ENCODE peak calls at places on chromosomes 3 and 15, in five cellular contexts. W is HepG2, F is GM23338, G is GM12878, Q is K562. V is an unnamed sample.

GRCh38 chr15:83708328-83708727 is 54.4 kb downstream of the ADAMTSL3 start:
- DNase-seq in W (no peak), F (no peak), G (no peak), Q (no peak), V (no peak)

GRCh38 chr3:138946554-138947302 is at the start of the genes FOXL2 and FOXL2NB:
- DNase-seq in W (no peak), F (peak; percentile 84), G (no peak), Q (peak; percentile 87), V (peak; percentile 23)

GRCh38 chr15:59327942-59328341 is 44.7 kb downstream of the MYO1E start:
- DNase-seq in W (no peak), F (no peak), G (no peak), Q (no peak), V (no peak)

GRCh38 chr3:160210799-160211221 is 14.4 kb upstream of the C3orf80 start:
- DNase-seq in W (peak; percentile 11), F (peak; percentile 55), G (no peak), Q (no peak), V (no peak)

GRCh38 chr15:96764946-96765345 is 434.4 kb downstream of the NR2F2 start:
- DNase-seq in W (no peak), F (no peak), G (no peak), Q (no peak), V (no peak)

GRCh38 chr15:48550822-48551525 is 94.5 kb downstream of the FBN1 start:
- DNase-seq in W (no peak), F (no peak), G (no peak), Q (peak; percentile 17), V (no peak)

GRCh38 chr15:62979252-62979651 is 63.3 kb upstream of the TPM1 start:
- DNase-seq in W (no peak), F (no peak), G (no peak), Q (no peak), V (no peak)

GRCh38 chr3:116453676-116454346 is 8.5 kb upstream of the LSAMP start:
- DNase-seq in W (no peak), F (no peak), G (no peak), Q (no peak), V (no peak)

GRCh38 chr3:106611841-106612240 is 743.0 kb upstream of the CBLB start:
- DNase-seq in W (no peak), F (no peak), G (no peak), Q (no peak), V (no peak)

GRCh38 chr3:12977117-12977808 is 96.0 kb downstream of the IQSEC1 start:
- DNase-seq in W (peak; percentile 30), F (peak; percentile 32), G (no peak), Q (no peak), V (no peak)

GRCh38 chr15:50549326-50549725 is 2.9 kb upstream of the USP50 start:
- DNase-seq in W (no peak), F (no peak), G (no peak), Q (no peak), V (no peak)

GRCh38 chr3:23202203-23202920 is 765 bp upstream of the UBE2E2 start:
- DNase-seq in W (no peak), F (peak; percentile 76), G (no peak), Q (no peak), V (no peak)

GRCh38 chr3:108004647-108005046 is 86.2 kb downstream of the CD47 start:
- DNase-seq in W (no peak), F (no peak), G (no peak), Q (no peak), V (no peak)

GRCh38 chr15:33985287-33985686 is 17.0 kb downstream of the CHRM5 start:
- DNase-seq in W (no peak), F (peak; percentile 56), G (no peak), Q (no peak), V (peak; percentile 21)

GRCh38 chr15:52224211-52224610 is 33.0 kb upstream of the GNB5 start:
- DNase-seq in W (no peak), F (no peak), G (no peak), Q (no peak), V (no peak)

GRCh38 chr3:187292186-187292585 is 649 bp upstream of the MASP1 start:
- DNase-seq in W (no peak), F (no peak), G (no peak), Q (no peak), V (no peak)

GRCh38 chr3:56985460-56986327 is 74.8 kb upstream of the SPATA12 start:
- DNase-seq in W (no peak), F (peak; percentile 30), G (no peak), Q (no peak), V (no peak)

GRCh38 chr15:53753813-53754212 is 5.7 kb downstream of the WDR72 start:
- DNase-seq in W (no peak), F (no peak), G (no peak), Q (no peak), V (no peak)

GRCh38 chr3:69491980-69492379 is 106.1 kb upstream of the FRMD4B start:
- DNase-seq in W (no peak), F (no peak), G (no peak), Q (no peak), V (no peak)

GRCh38 chr3:177429066-177429465 is 231.8 kb upstream of the TBL1XR1 start:
- DNase-seq in W (no peak), F (no peak), G (no peak), Q (no peak), V (no peak)

GRCh38 chr3:189369636-189370035 is 197.9 kb downstream of the TPRG1 start:
- DNase-seq in W (no peak), F (no peak), G (no peak), Q (no peak), V (no peak)

GRCh38 chr3:13548696-13549512 is at the start of gene FBLN2:
- DNase-seq in W (no peak), F (peak; percentile 82), G (no peak), Q (peak; percentile 93), V (no peak)

GRCh38 chr3:38823722-38824121 is 7.7 kb upstream of the SCN10A start:
- DNase-seq in W (no peak), F (peak; percentile 2), G (no peak), Q (no peak), V (no peak)
- TF ChIP-seq JUNB in W (no peak), F (no peak), G (no peak), Q (no peak), V (no peak)

GRCh38 chr3:131561511-131561910 is 58.7 kb upstream of the MRPL3 start:
- DNase-seq in W (no peak), F (peak; percentile 8), G (no peak), Q (no peak), V (no peak)
- TF ChIP-seq JUNB in W (no peak), F (no peak), G (no peak), Q (no peak), V (no peak)

DNA sequence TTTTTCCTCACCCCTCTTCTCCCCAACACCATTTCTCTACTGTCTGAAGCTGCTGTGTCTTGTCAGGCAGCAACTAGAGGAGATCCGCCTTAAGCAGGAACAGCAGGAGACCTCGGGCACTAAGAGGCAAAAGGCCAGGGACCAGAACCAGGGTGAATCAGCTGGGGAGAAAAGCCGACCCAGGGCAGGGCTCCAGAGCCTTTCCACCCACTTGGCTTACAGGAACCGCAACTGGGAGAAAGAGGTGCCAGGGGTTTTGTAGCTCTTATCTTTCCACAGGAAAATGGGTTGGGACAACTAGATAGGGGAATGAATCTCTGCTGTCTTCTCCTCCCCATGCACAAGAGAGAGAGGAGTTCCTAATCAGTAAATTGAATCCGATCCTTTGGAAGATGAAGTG is 3.0 kb upstream of the NGRN start:
- DNase-seq in W (no peak), F (no peak), G (no peak), Q (no peak), V (no peak)
- TF ChIP-seq JUNB in W (no peak), F (no peak), G (no peak), Q (no peak), V (no peak)

DNA sequence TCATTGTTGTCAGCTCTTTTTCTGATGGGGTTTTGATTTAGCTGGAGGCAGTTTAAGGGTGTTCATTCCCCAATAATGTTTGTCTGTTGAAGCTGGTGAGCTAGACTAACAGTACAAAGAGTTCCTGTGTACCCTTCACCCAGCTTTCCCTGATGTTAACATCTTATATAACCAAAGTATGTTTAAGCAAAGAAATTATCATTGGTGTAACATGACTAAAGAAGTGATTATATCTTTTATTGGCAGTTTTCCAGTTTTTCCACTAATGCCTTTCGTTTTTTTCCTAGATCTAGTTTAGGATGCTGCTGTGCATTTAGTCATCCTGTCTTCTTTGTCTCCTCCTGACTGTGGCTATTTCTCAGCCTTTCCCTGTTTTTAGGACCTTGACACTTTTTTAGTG is 165.6 kb downstream of the LPP start:
- DNase-seq in W (peak; percentile 45), F (no peak), G (no peak), Q (no peak), V (no peak)
- TF ChIP-seq JUNB in W (no peak), F (no peak), G (no peak), Q (no peak), V (no peak)

GRCh38 chr3:111326144-111326995 is 215.6 kb upstream of the CD96 start:
- DNase-seq in W (no peak), F (no peak), G (no peak), Q (no peak), V (no peak)

GRCh38 chr3:111324645-111325044 is 217.4 kb upstream of the CD96 start:
- DNase-seq in W (no peak), F (no peak), G (no peak), Q (no peak), V (no peak)

GRCh38 chr3:111321786-111322185 is 220.2 kb upstream of the CD96 start:
- DNase-seq in W (no peak), F (no peak), G (no peak), Q (no peak), V (no peak)

GRCh38 chr3:111324142-111324541 is 217.9 kb upstream of the CD96 start:
- DNase-seq in W (no peak), F (no peak), G (no peak), Q (no peak), V (no peak)

DNA sequence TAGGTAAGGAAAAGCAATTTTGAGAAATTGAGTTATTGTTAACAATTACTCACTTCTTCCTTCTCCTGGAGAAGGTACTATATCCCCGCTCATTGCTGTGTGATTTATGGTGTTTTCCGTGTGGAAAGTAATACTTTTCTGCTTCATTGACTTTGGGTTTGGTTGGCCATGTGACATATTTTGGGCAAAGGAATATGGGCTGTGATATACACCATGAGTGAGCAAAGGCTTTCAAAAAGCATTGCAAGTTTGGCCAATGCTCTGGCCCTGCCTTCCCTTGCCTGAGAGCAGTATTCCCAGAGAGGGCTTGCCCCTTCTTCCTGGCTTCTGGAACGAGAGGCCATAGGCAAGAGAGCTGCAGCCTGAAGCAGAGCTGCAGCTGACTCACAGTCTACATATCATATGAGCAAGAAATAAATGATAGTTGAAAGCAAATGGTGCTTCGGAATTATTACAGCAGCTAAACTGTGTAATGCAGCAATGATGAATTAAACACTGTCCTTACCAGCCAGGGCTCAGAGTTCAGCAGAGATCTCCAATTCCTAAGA is 216.8 kb upstream of the CD96 start:
- DNase-seq in W (no peak), F (no peak), G (no peak), Q (no peak), V (no peak)
- TF ChIP-seq JUNB in W (no peak), F (no peak), G (no peak), Q (no peak), V (no peak)

DNA sequence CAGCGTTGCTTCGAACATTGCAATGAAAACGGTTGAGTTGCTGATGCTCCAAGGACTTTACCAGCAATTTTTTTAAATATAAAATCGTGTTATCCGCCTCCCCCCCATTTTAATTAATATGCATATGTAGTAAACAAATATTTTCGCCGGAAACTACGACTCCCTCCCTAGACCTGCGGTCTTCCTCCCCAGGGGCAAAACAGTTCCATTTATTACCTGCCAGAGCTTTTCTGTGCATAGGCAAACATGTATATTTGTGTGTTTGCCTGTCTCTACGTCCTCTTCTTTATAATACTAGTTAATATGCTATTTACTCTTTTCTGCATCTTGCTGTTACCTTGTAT is 593 bp upstream of the RSL24D1 start:
- DNase-seq in W (no peak), F (peak; percentile 9), G (no peak), Q (peak; percentile 20), V (no peak)
- TF ChIP-seq JUNB in W (no peak), F (no peak), G (no peak), Q (no peak), V (no peak)

GRCh38 chr3:99118381-99118780 is 216.9 kb upstream of the DCBLD2 start:
- DNase-seq in W (no peak), F (no peak), G (no peak), Q (no peak), V (no peak)
- TF ChIP-seq JUNB in W (no peak), F (no peak), G (no peak), Q (no peak), V (no peak)